ENCODE peak calls at places on chromosomes 12 and 14, in four cellular contexts. Q is GM12878, R is HepG2, B is K562. E is an unnamed sample.
A peak's percentile ranks its signal among the peaks of the same experiment; 100 is the strongest.

GRCh38 chr12:115017346-115017745 is 333.4 kb upstream of the TBX3 start:
- DNase-seq in Q (no peak), R (no peak), B (no peak), E (no peak)

GRCh38 chr12:107042801-107043200 is 50.5 kb downstream of the CRY1 start:
- DNase-seq in Q (no peak), R (no peak), B (no peak), E (no peak)

GRCh38 chr14:29339491-29339890 is 572.9 kb downstream of the FOXG1 start:
- DNase-seq in Q (no peak), R (no peak), B (no peak), E (no peak)

GRCh38 chr14:26394114-26394855 is 203.5 kb downstream of the NOVA1 start:
- DNase-seq in Q (no peak), R (no peak), B (no peak), E (no peak)

GRCh38 chr12:54987611-54988231 is 3.2 kb upstream of the TESPA1 start:
- DNase-seq in Q (no peak), R (no peak), B (peak; percentile 61), E (no peak)

GRCh38 chr14:74636424-74637183 is 24.6 kb upstream of the LTBP2 start:
- DNase-seq in Q (no peak), R (no peak), B (no peak), E (no peak)

GRCh38 chr12:53201170-53201541 is 5.9 kb downstream of the ITGB7 start:
- DNase-seq in Q (no peak), R (no peak), B (peak; percentile 66), E (no peak)

GRCh38 chr12:13465641-13466040 is 269.1 kb downstream of the EMP1 start:
- DNase-seq in Q (no peak), R (no peak), B (no peak), E (no peak)

GRCh38 chr14:100028990-100029677 is 36.1 kb upstream of the EVL start:
- DNase-seq in Q (no peak), R (no peak), B (no peak), E (no peak)

GRCh38 chr12:40315375-40315774 is 90.6 kb downstream of the LRRK2 start:
- DNase-seq in Q (no peak), R (no peak), B (no peak), E (no peak)

GRCh38 chr14:75439989-75440388 is 12.2 kb downstream of the JDP2 start:
- DNase-seq in Q (no peak), R (no peak), B (no peak), E (no peak)

GRCh38 chr14:104117341-104118005 is 20.9 kb upstream of the KIF26A start:
- DNase-seq in Q (no peak), R (no peak), B (no peak), E (peak; percentile 28)

GRCh38 chr12:114405199-114405448 is 820 bp downstream of the TBX5 start:
- DNase-seq in Q (no peak), R (no peak), B (no peak), E (no peak)

GRCh38 chr12:62933220-62933870 is 1.6 kb downstream of the PPM1H start:
- DNase-seq in Q (no peak), R (peak; percentile 52), B (peak; percentile 64), E (peak; percentile 75)

GRCh38 chr12:56346663-56347062 is 8.0 kb downstream of the IL23A start:
- DNase-seq in Q (no peak), R (no peak), B (no peak), E (peak; percentile 62)

GRCh38 chr12:105220150-105220928 is 15.6 kb downstream of the APPL2 start:
- DNase-seq in Q (no peak), R (no peak), B (no peak), E (no peak)

GRCh38 chr12:64600164-64600561 is 10.1 kb upstream of the RASSF3 start:
- DNase-seq in Q (no peak), R (no peak), B (no peak), E (no peak)

GRCh38 chr12:129750426-129750825 is 153.4 kb downstream of the TMEM132D start:
- DNase-seq in Q (no peak), R (no peak), B (no peak), E (no peak)

GRCh38 chr14:92759679-92760523 is 11.5 kb upstream of the LGMN start:
- DNase-seq in Q (peak; percentile 64), R (no peak), B (no peak), E (no peak)

GRCh38 chr12:62744551-62744950 is 190.4 kb downstream of the PPM1H start:
- DNase-seq in Q (no peak), R (no peak), B (no peak), E (no peak)

GRCh38 chr12:46585854-46586621 is 213.5 kb upstream of the SLC38A2 start:
- DNase-seq in Q (no peak), R (peak; percentile 93), B (peak; percentile 13), E (peak; percentile 70)

GRCh38 chr14:29710015-29710414 is 217.6 kb downstream of the PRKD1 start:
- DNase-seq in Q (no peak), R (no peak), B (no peak), E (no peak)

GRCh38 chr12:132444957-132445883 is 44.7 kb upstream of the FBRSL1 start:
- DNase-seq in Q (no peak), R (no peak), B (no peak), E (no peak)

GRCh38 chr12:52907092-52907810 is 2.4 kb upstream of the KRT8 start:
- DNase-seq in Q (no peak), R (peak; percentile 48), B (peak; percentile 67), E (peak; percentile 41)

GRCh38 chr14:53841109-53842099 is 115.2 kb downstream of the BMP4 start:
- DNase-seq in Q (no peak), R (no peak), B (no peak), E (no peak)

GRCh38 chr14:20969336-20969735 is 14.0 kb downstream of the RNASE2 start:
- DNase-seq in Q (no peak), R (no peak), B (no peak), E (no peak)

GRCh38 chr14:104864267-104865068 is 600 bp upstream of the CEP170B start:
- DNase-seq in Q (no peak), R (peak; percentile 85), B (no peak), E (peak; percentile 91)

GRCh38 chr12:10365716-10366433 is 24.0 kb downstream of the KLRK1 start:
- DNase-seq in Q (no peak), R (no peak), B (no peak), E (no peak)

GRCh38 chr14:24179294-24179960 is 7.5 kb downstream of the REC8 start:
- DNase-seq in Q (no peak), R (no peak), B (no peak), E (no peak)

GRCh38 chr12:101939306-101939705 is 61.9 kb downstream of the DRAM1 start:
- DNase-seq in Q (no peak), R (no peak), B (no peak), E (no peak)
- TF ChIP-seq ETV6 in Q (no peak), R (no peak), B (no peak), E (no peak)

GRCh38 chr12:118714051-118714460 is 267.3 kb upstream of the SRRM4 start:
- DNase-seq in Q (peak; percentile 11), R (peak; percentile 53), B (peak; percentile 50), E (peak; percentile 74)
- TF ChIP-seq ETV6 in Q (no peak), R (no peak), B (no peak), E (no peak)

DNA sequence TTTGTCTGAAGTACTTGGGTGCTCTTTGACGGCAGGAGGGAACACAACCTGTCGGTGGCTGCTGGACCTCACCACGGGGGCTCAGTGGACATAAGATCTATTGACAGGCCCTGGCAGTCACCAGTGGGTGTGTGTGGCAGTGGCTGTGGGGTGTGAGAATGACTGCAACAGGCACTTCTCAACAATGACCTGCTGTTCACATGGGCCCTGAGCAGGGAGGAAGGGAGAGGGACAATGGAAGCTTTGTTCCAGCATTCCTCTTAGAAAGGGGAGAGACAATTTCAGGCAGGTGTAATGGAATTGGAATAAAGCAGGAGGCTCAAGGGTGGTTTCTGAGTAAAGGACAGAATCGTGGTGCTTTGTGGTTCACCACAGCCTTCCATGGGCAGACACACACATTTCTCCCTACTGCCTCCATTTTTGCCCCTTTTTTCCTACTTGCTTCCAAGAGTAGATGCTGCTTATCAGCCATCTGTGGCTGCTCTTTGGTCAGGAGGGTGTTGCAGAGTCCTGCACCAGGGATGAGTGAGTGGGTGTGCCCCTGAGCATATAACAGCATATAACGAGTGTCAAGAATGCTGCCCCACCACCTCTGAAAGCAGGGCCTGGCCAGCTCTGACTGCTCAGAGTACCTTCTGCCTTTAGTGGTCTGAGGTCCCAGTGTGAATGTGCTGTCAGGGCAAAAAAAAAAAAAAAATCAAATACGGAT is 267.7 kb downstream of the RASSF9 start:
- DNase-seq in Q (no peak), R (peak; percentile 18), B (no peak), E (no peak)
- TF ChIP-seq ETV6 in Q (no peak), R (no peak), B (no peak), E (no peak)

DNA sequence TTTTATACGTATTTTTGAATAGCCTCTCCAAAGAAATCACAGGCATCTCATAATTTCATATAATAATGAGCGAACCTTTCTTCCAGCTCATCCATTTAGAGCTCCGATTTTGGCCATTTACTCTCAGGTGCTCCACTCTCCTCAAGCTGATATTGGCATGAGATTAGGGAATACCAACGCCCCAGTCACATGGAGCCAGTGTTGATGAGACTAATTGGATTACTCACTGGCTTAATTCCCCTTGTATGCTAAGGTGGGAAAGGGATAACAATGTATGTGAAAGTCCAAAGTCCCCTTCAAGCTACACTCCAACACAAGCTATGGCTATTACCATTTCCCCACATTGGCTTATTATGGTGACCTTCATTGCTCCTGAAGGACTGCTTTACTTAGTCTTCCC is 76.6 kb upstream of the NAV3 start:
- DNase-seq in Q (no peak), R (no peak), B (no peak), E (no peak)
- TF ChIP-seq ETV6 in Q (no peak), R (no peak), B (no peak), E (no peak)

DNA sequence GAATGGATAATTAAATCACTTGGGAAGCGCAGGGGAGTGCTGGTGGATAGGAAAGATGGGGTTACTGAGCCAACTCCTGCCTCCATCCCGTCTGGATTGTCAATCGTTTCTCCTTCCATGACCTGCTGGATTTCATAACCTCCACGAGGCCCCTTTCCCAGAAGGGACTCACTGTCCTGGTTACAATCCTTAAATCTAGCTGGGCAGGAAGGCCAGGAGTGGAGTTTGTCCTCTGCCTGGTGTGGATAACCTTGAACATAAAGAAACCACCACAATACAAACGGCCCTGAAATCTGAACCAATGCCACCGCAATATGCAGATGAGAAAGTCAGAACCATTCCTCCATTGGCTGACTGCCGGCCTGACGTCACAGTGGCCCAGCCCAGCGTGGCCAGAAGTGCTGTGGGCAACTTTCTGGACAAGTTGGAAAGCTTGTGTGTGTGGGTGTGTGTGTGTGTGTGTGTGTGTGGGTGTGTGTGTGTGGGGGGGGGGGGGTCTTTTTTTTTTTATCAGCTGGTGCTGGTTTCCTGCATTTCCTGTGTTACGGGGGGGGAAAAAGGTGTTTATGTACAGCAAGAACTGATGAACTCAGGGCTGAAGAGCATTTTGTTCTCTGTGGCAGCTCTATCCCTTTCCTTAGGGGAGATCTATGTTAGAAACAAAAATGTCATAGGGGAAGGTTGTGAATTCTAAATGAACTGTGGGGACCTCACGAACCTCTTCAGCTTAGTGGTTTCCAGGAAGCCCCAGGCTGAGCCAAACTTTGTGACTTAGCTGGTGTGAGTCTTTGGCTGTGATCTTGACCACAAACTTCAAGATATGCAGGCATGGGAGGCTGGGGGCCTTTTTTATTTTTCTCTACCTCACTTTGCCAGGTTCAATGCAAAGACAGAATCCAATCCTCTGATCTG is 81.6 kb upstream of the MED13L start:
- DNase-seq in Q (no peak), R (peak; percentile 92), B (peak; percentile 94), E (peak; percentile 67)
- TF ChIP-seq ETV6 in Q (no peak), R (no peak), B (peak; percentile 29), E (no peak)